ENCODE peak calls at places on chromosomes 7 and 10, in five cellular contexts. N is upper lobe of right lung, E is OCI-LY7, O is heart right ventricle, M is psoas muscle. F is an unnamed sample.
A peak's percentile ranks its signal among the peaks of the same experiment; 100 is the strongest.

GRCh38 chr10:78401882-78402367 is 368.3 kb downstream of the RPS24 start:
- DNase-seq in N (peak; percentile 58), E (no peak), O (peak; percentile 68), M (no peak), F (no peak)

GRCh38 chr10:98301664-98302319 is 33.8 kb upstream of the LOXL4 start:
- DNase-seq in N (no peak), E (no peak), O (no peak), M (no peak), F (no peak)

GRCh38 chr10:48701139-48701901 is 16.6 kb downstream of the WDFY4 start:
- DNase-seq in N (no peak), E (peak; percentile 32), O (no peak), M (no peak), F (peak; percentile 53)

GRCh38 chr7:17408245-17408903 is 109.9 kb downstream of the AHR start:
- DNase-seq in N (peak; percentile 69), E (no peak), O (peak; percentile 16), M (peak; percentile 35), F (no peak)

GRCh38 chr10:31431021-31431420 is 112.0 kb downstream of the ZEB1 start:
- DNase-seq in N (no peak), E (no peak), O (no peak), M (no peak), F (no peak)

GRCh38 chr7:26489404-26489803 is 197.7 kb downstream of the SNX10 start:
- DNase-seq in N (no peak), E (no peak), O (no peak), M (no peak), F (no peak)

GRCh38 chr10:1199345-1199673 is 143.1 kb downstream of the WDR37 start:
- DNase-seq in N (peak; percentile 57), E (no peak), O (no peak), M (no peak), F (peak; percentile 75)

GRCh38 chr7:106273009-106273695 is 11.6 kb downstream of the NAMPT start:
- DNase-seq in N (no peak), E (no peak), O (no peak), M (no peak), F (no peak)

GRCh38 chr10:103696411-103697145 is 158.8 kb downstream of the SH3PXD2A start:
- DNase-seq in N (no peak), E (peak; percentile 51), O (peak; percentile 74), M (peak; percentile 78), F (no peak)

GRCh38 chr10:105743343-105744056 is 1102.4 kb downstream of the SORCS3 start:
- DNase-seq in N (no peak), E (no peak), O (peak; percentile 74), M (no peak), F (no peak)

GRCh38 chr10:4127518-4128315 is 342.7 kb upstream of the KLF6 start:
- DNase-seq in N (no peak), E (peak; percentile 71), O (no peak), M (no peak), F (no peak)

GRCh38 chr10:4074559-4075407 is 289.8 kb upstream of the KLF6 start:
- DNase-seq in N (no peak), E (no peak), O (peak; percentile 33), M (no peak), F (no peak)

GRCh38 chr7:106101726-106102125 is 10.4 kb downstream of the SYPL1 start:
- DNase-seq in N (no peak), E (no peak), O (no peak), M (no peak), F (no peak)

GRCh38 chr10:98361131-98361633 is 53.8 kb downstream of the PYROXD2 start:
- DNase-seq in N (peak; percentile 78), E (no peak), O (peak; percentile 70), M (peak; percentile 91), F (no peak)

GRCh38 chr10:30093303-30093967 is 34.0 kb upstream of the JCAD start:
- DNase-seq in N (no peak), E (no peak), O (no peak), M (no peak), F (no peak)

GRCh38 chr7:55020481-55020871 is 1.7 kb downstream of the EGFR start:
- DNase-seq in N (peak; percentile 79), E (no peak), O (no peak), M (peak; percentile 71), F (no peak)

GRCh38 chr10:93777092-93777491 is 19.4 kb downstream of the LGI1 start:
- DNase-seq in N (no peak), E (no peak), O (no peak), M (no peak), F (no peak)

GRCh38 chr7:18724311-18724710 is 228.8 kb downstream of the HDAC9 start:
- DNase-seq in N (no peak), E (no peak), O (no peak), M (no peak), F (no peak)

GRCh38 chr10:88657901-88658300 is 6.3 kb upstream of the LIPF start:
- DNase-seq in N (no peak), E (no peak), O (no peak), M (no peak), F (no peak)

GRCh38 chr7:78141533-78142281 is 343.1 kb downstream of the PHTF2 start:
- DNase-seq in N (no peak), E (no peak), O (no peak), M (no peak), F (no peak)

GRCh38 chr10:100103581-100103980 is 21.9 kb upstream of the CPN1 start:
- DNase-seq in N (no peak), E (no peak), O (no peak), M (no peak), F (no peak)

GRCh38 chr7:51249187-51249945 is 67.2 kb downstream of the COBL start:
- DNase-seq in N (no peak), E (no peak), O (no peak), M (no peak), F (no peak)

GRCh38 chr10:132326925-132327324 is 5.1 kb upstream of the LRRC27 start:
- DNase-seq in N (no peak), E (no peak), O (no peak), M (no peak), F (no peak)

GRCh38 chr10:49138361-49138891 is 4.6 kb upstream of the FAM170B start:
- DNase-seq in N (no peak), E (no peak), O (peak; percentile 36), M (peak; percentile 52), F (peak; percentile 69)

GRCh38 chr10:106608101-106608500 is 556.4 kb downstream of the SORCS1 start:
- DNase-seq in N (no peak), E (no peak), O (no peak), M (no peak), F (no peak)

GRCh38 chr7:98956469-98956868 is 78.1 kb downstream of the TRRAP start:
- DNase-seq in N (no peak), E (no peak), O (peak; percentile 47), M (no peak), F (no peak)
- TF ChIP-seq CTCF in N (no peak), E (no peak), O (no peak), M (no peak), F (no peak)

DNA sequence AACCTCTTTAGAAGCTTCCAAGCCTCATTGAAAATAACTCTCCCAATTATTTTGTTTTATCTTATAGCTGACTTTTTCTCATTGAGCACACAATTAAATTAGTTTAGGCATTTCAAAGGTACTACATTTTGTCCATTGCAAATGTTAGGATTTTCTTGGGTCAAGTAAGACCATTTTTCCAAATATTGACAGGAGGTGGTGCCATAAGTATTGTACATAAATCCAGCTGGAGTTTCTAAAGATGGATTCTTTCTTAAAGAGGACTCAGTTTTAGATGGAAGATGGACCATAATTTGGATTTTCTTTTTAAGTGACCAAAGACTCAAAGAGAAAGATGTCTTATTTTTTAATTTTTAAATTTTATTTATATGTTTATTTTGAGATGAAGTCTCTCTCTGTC is 12.3 kb upstream of the OPN4 start:
- DNase-seq in N (no peak), E (no peak), O (no peak), M (no peak), F (no peak)
- TF ChIP-seq CTCF in N (no peak), E (no peak), O (no peak), M (no peak), F (peak; percentile 38)

GRCh38 chr10:124089859-124090258 is 3.5 kb downstream of the CHST15 start:
- DNase-seq in N (no peak), E (no peak), O (no peak), M (no peak), F (no peak)

GRCh38 chr10:124087672-124088634 is 5.4 kb downstream of the CHST15 start:
- DNase-seq in N (peak; percentile 89), E (no peak), O (no peak), M (no peak), F (no peak)

GRCh38 chr10:124090630-124091209 is 2.7 kb downstream of the CHST15 start:
- DNase-seq in N (peak; percentile 78), E (no peak), O (no peak), M (no peak), F (no peak)

GRCh38 chr10:124086787-124087671 is 6.4 kb downstream of the CHST15 start:
- DNase-seq in N (no peak), E (no peak), O (no peak), M (no peak), F (no peak)

DNA sequence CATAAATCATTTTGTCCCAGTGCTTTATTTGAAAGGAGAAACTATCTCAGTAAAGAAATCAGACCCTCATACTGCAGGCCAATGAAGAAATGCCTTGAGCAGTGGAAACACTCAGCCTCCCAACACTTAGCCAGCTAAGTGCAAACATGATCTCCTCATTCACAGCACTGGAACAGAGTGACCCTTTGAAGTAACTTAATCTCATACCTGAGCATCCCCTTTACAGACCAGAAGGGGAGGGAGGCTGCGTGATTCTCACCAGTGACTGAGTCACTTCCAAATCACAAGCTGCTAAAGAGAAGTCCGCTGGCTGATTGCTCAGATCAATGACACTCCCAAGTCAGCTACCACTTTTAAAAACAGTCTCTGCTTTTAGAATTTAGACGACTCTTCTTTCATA is 4.5 kb downstream of the CHST15 start:
- DNase-seq in N (no peak), E (no peak), O (no peak), M (no peak), F (no peak)
- TF ChIP-seq CTCF in N (no peak), E (no peak), O (no peak), M (no peak), F (no peak)

GRCh38 chr7:111541067-111541466 is 21.2 kb downstream of the IMMP2L start:
- DNase-seq in N (no peak), E (no peak), O (no peak), M (no peak), F (no peak)
- TF ChIP-seq CTCF in N (no peak), E (no peak), O (no peak), M (no peak), F (no peak)

GRCh38 chr7:1706381-1706720 is 36.3 kb downstream of the ELFN1 start:
- DNase-seq in N (peak; percentile 43), E (no peak), O (no peak), M (no peak), F (no peak)

GRCh38 chr7:1708640-1709249 is 38.7 kb downstream of the ELFN1 start:
- DNase-seq in N (peak; percentile 11), E (no peak), O (no peak), M (no peak), F (no peak)

GRCh38 chr7:1709281-1709680 is 39.2 kb downstream of the ELFN1 start:
- DNase-seq in N (peak; percentile 23), E (no peak), O (no peak), M (no peak), F (no peak)

GRCh38 chr7:1706721-1707613 is 36.9 kb downstream of the ELFN1 start:
- DNase-seq in N (peak; percentile 42), E (no peak), O (no peak), M (no peak), F (peak; percentile 46)

GRCh38 chr7:1707756-1708611 is 37.9 kb downstream of the ELFN1 start:
- DNase-seq in N (peak; percentile 44), E (no peak), O (no peak), M (no peak), F (no peak)
- TF ChIP-seq CTCF in N (no peak), E (peak; percentile 24), O (peak; percentile 18), M (peak; percentile 11), F (peak; percentile 12)